ENCODE peak calls at places on chromosomes 11 and 22, in nine cellular contexts. Q is gastrocnemius medialis, U is body of pancreas, T is endothelial cell of umbilical vein, H is A549, D is right lobe of liver, C is tibial nerve, M is adrenal gland, A is HCT116. O is an unnamed sample.

GRCh38 chr11:44568358-44568705 is 2.9 kb downstream of the CD82 start:
- DNase-seq in U (no peak), H (no peak), T (no peak), D (no peak), A (no peak), C (no peak), Q (no peak), M (no peak), O (no peak)

GRCh38 chr22:33381531-33382406 is 323.6 kb upstream of the SYN3 start:
- DNase-seq in D (no peak), H (no peak), M (no peak), U (no peak), C (no peak), A (no peak), Q (no peak), T (no peak), O (no peak)

GRCh38 chr22:29275819-29276565 is 7.9 kb downstream of the EWSR1 start:
- DNase-seq in Q (no peak), A (no peak), T (no peak), H (no peak), M (no peak), U (no peak), C (no peak), D (no peak), O (no peak)

GRCh38 chr22:23237201-23237798 is 57.0 kb downstream of the BCR start:
- DNase-seq in A (no peak), T (no peak), H (no peak), M (no peak), Q (peak), C (peak), U (peak), D (no peak), O (no peak)

GRCh38 chr22:25661067-25661466 is 80.9 kb upstream of the MYO18B start:
- DNase-seq in A (no peak), U (no peak), C (no peak), D (no peak), M (no peak), T (no peak), Q (no peak), H (no peak), O (peak)

GRCh38 chr11:15114501-15115475 is at the start of gene INSC:
- DNase-seq in C (no peak), T (no peak), D (no peak), A (no peak), M (no peak), H (no peak), U (peak), Q (no peak), O (no peak)

GRCh38 chr11:27254744-27255446 is 108.1 kb downstream of the CCDC34 start:
- DNase-seq in H (no peak), C (no peak), U (no peak), T (no peak), A (no peak), M (no peak), D (no peak), Q (no peak), O (no peak)

GRCh38 chr11:97729546-97730272 is 1291.0 kb upstream of the CNTN5 start:
- DNase-seq in H (no peak), A (no peak), M (no peak), C (no peak), T (no peak), Q (no peak), D (no peak), U (no peak), O (no peak)

GRCh38 chr22:47357493-47357892 is 595.0 kb downstream of the TBC1D22A start:
- DNase-seq in T (no peak), D (no peak), A (no peak), C (no peak), Q (no peak), U (no peak), M (no peak), H (no peak), O (no peak)

GRCh38 chr11:69382131-69383128 is 88.5 kb downstream of the MYEOV start:
- DNase-seq in Q (peak), T (no peak), D (peak), U (no peak), H (no peak), M (peak), A (peak), C (no peak), O (peak)

GRCh38 chr11:16184588-16184987 is 171.8 kb downstream of the SOX6 start:
- DNase-seq in D (no peak), Q (no peak), H (peak), M (no peak), C (no peak), T (peak), A (no peak), U (peak), O (no peak)

GRCh38 chr11:827146-827860 is 416 bp upstream of the CRACR2B start:
- DNase-seq in H (no peak), C (no peak), Q (no peak), D (no peak), T (no peak), U (peak), A (no peak), M (no peak), O (no peak)

GRCh38 chr22:17769013-17769715 is 5.1 kb downstream of the BID start:
- DNase-seq in A (no peak), M (no peak), H (no peak), T (no peak), D (peak), Q (no peak), C (no peak), U (no peak), O (no peak)

GRCh38 chr22:27149886-27150529 is 492.6 kb downstream of the MIAT start:
- DNase-seq in Q (no peak), M (no peak), H (no peak), U (no peak), T (no peak), A (no peak), C (no peak), D (no peak), O (no peak)

GRCh38 chr11:126007263-126007662 is 55.4 kb downstream of the CDON start:
- DNase-seq in A (peak), U (no peak), T (peak), Q (no peak), H (peak), M (no peak), C (peak), D (no peak), O (no peak)

GRCh38 chr11:31882951-31883392 is 71.8 kb upstream of the PAX6 start:
- DNase-seq in A (no peak), T (no peak), M (no peak), C (no peak), H (no peak), D (no peak), U (no peak), Q (no peak), O (no peak)

GRCh38 chr11:102528618-102529017 is 1.9 kb downstream of the MMP7 start:
- DNase-seq in C (no peak), A (no peak), D (no peak), M (no peak), T (no peak), Q (no peak), H (no peak), U (no peak), O (no peak)

GRCh38 chr11:79440451-79441158 is at the start of gene TENM4:
- DNase-seq in H (no peak), A (no peak), M (peak), T (peak), D (peak), U (peak), Q (peak), C (peak), O (no peak)

GRCh38 chr11:129881570-129882170 is 13.7 kb downstream of the NFRKB start:
- DNase-seq in D (no peak), C (no peak), U (no peak), T (peak), M (no peak), H (peak), Q (no peak), A (no peak), O (peak)

GRCh38 chr22:36415415-36416168 is 27.8 kb upstream of the MYH9 start:
- DNase-seq in T (no peak), C (no peak), Q (no peak), D (no peak), H (no peak), M (no peak), U (no peak), A (no peak), O (no peak)

GRCh38 chr22:44983878-44984482 is 25.8 kb downstream of the PHF21B start:
- DNase-seq in Q (no peak), C (no peak), T (no peak), A (no peak), U (no peak), H (no peak), D (no peak), M (no peak), O (no peak)

GRCh38 chr11:111582163-111582562 is 20.1 kb upstream of the SIK2 start:
- DNase-seq in H (no peak), Q (no peak), T (peak), D (no peak), A (no peak), M (no peak), U (no peak), C (no peak), O (no peak)

GRCh38 chr22:27874756-27875155 is 44.3 kb downstream of the PITPNB start:
- DNase-seq in D (no peak), C (no peak), T (no peak), A (no peak), Q (no peak), U (no peak), H (no peak), M (no peak), O (no peak)

GRCh38 chr22:45308624-45309421 is 911 bp upstream of the FAM118A start:
- DNase-seq in A (peak), M (no peak), C (no peak), H (no peak), D (no peak), Q (no peak), T (no peak), U (no peak), O (no peak)

GRCh38 chr11:69791266-69791665 is 16.1 kb upstream of the FGF4 start:
- DNase-seq in U (no peak), H (no peak), Q (no peak), M (no peak), C (no peak), T (no peak), D (no peak), A (no peak), O (no peak)

GRCh38 chr11:19344661-19345518 is 104.1 kb upstream of the E2F8 start:
- DNase-seq in T (peak), A (no peak), H (peak), D (peak), Q (no peak), M (peak), U (peak), C (no peak), O (no peak)

GRCh38 chr22:24768537-24769374 is 5.8 kb downstream of the PIWIL3 start:
- DNase-seq in Q (peak), M (peak), U (peak), T (peak), C (peak), D (no peak), A (peak), H (peak), O (peak)

GRCh38 chr11:121950160-121950559 is 165.9 kb downstream of the BLID start:
- DNase-seq in H (no peak), T (no peak), A (no peak), C (no peak), D (no peak), Q (peak), U (no peak), M (no peak), O (no peak)

GRCh38 chr11:74208507-74208906 is 37.4 kb downstream of the PPME1 start:
- DNase-seq in D (no peak), U (no peak), Q (no peak), C (no peak), H (no peak), A (no peak), T (no peak), M (no peak), O (no peak)

GRCh38 chr11:80502511-80502910 is 1061.7 kb upstream of the TENM4 start:
- DNase-seq in H (no peak), A (no peak), D (no peak), M (no peak), Q (no peak), U (no peak), T (no peak), C (no peak), O (no peak)

GRCh38 chr11:57646756-57647303 is 2.9 kb downstream of the YPEL4 start:
- DNase-seq in D (no peak), C (no peak), Q (no peak), A (no peak), H (no peak), T (no peak), U (no peak), M (no peak), O (peak)

GRCh38 chr11:1771700-1772099 is 8.0 kb upstream of the CTSD start:
- DNase-seq in C (no peak), A (no peak), U (peak), Q (peak), T (no peak), D (no peak), H (no peak), M (peak), O (peak)

DNA sequence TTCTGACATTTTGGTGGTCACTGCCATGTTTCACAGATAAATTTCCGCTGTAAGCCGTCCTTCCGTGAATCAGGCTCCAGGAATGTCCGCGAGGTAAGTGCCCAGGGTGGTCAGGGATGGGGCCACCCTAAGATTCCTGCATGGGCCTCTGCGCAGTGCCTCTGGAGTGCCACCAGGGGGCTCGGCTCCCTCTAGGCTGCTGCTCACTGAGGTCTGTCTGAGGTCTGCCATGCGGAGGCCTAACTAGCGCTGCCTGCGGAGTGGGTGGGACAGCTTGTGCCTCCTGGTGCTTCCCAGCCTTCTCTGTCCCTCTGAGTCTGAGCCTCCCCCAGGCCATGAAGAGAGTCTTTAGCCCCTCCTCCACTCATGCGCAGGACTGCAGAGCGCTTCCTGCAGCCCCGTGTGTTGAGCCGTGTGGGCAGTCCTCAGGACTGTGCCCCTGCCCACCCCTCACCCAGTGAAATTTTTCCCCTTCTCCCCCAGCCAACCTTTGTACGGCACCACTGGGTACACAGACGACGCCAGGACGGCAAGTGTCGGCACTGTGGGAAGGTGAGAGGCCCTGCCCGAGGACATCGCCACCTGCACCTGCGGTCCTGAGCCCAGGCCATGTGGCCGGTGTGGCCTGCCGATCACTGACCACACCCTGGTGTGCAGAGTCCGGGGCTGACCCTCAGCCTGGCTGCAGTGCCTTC is 11.9 kb upstream of the MDK start:
- DNase-seq in U (peak), Q (no peak), A (peak), H (peak), D (peak), C (peak), M (peak), T (peak), O (peak)
- TF ChIP-seq POLR2A in U (no peak), Q (no peak), A (no peak), H (no peak), D (no peak), C (no peak), M (no peak), T (no peak), O (no peak)

GRCh38 chr22:19941365-19942070 is at the start of the genes COMT and TXNRD2:
- DNase-seq in T (peak), Q (peak), C (peak), A (no peak), U (peak), M (peak), D (peak), H (peak), O (peak)
- TF ChIP-seq POLR2A in T (peak), Q (peak), C (no peak), A (peak), U (peak), M (peak), D (peak), H (peak), O (peak)

GRCh38 chr22:20499769-20500168 is 4.2 kb upstream of the KLHL22 start:
- DNase-seq in T (no peak), U (no peak), C (no peak), D (no peak), Q (no peak), A (no peak), H (no peak), M (no peak), O (no peak)

GRCh38 chr22:20497426-20497825 is 1.8 kb upstream of the KLHL22 start:
- DNase-seq in Q (no peak), A (no peak), M (no peak), T (no peak), U (no peak), H (no peak), C (no peak), D (no peak), O (no peak)

GRCh38 chr22:20498913-20499312 is 3.3 kb upstream of the KLHL22 start:
- DNase-seq in A (no peak), D (no peak), Q (no peak), C (no peak), U (no peak), H (no peak), T (no peak), M (no peak), O (no peak)

GRCh38 chr22:20494978-20495860 is at the start of gene KLHL22:
- DNase-seq in T (peak), U (peak), C (peak), A (no peak), Q (no peak), H (no peak), M (peak), D (peak), O (peak)

DNA sequence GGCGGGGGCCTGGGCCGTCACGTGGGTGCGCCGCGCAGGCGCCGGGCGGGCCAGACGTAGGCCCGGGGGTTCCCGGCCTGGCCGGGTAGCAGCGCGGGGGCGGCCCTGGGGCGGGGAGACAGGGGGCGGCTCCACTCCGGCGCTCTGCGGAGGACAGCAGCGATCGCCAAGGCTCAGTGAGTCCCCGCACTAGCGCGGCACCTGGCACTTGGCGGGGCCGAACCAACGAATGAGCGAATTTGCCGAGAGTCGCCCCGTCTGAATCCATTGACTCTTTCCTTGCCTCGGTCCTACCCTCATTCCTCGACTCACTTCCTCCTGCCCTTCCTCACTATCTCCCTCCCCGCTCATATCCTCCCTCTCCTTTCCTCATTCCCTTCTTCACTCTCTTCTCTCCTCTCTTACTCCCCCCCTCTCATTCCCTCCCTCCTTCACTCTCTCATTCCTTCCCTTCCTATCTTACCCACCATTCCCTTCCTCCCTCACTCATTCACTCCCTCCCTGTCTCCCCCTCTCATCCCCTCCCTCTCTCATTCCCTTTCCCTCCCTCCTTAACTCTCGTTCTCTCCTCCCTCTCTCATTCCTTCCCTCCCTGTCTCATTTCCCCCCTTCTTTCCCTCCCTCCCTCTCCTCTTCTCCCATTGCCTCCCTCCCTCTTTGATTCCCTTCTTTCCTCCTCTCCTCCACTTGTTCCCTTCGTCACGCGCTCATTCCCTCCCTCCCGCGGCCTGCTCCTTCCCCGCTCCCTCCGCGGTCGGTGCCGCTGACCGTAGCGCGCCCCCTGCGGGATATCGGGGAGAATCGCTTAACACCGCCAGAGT is 476 bp upstream of the KLHL22 start:
- DNase-seq in C (peak), H (peak), M (peak), A (peak), T (peak), U (peak), Q (peak), D (peak), O (peak)
- TF ChIP-seq POLR2A in C (peak), H (peak), M (peak), A (peak), T (peak), U (peak), Q (peak), D (peak), O (peak)

GRCh38 chr22:37692627-37693285 is 4.1 kb upstream of the TRIOBP start:
- DNase-seq in D (no peak), C (no peak), M (no peak), Q (no peak), U (no peak), A (no peak), T (no peak), H (no peak), O (no peak)
- TF ChIP-seq POLR2A in D (no peak), C (no peak), M (no peak), Q (no peak), U (no peak), A (no peak), T (no peak), H (no peak), O (peak)

DNA sequence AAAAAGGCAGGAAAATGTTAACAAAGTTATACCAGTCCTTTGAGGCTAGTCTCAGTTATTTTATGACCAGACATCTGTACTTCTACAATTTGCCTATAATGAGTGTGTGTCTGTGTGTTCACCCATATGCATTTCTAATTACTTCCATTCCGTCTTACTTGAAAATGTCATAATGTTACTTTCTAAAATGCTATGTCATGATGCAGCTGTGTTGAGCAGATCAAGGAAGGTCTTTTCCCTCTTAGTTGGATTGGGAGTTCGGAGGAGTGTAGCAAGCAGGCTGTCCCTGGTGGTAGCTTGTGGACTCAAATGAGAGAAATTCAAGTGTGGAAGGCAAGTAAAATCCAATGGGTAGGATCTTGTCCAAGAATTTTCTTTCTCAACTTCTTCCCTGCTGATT is 3.0 kb downstream of the SNX19 start:
- DNase-seq in A (no peak), H (no peak), M (no peak), U (no peak), T (no peak), D (no peak), Q (no peak), C (no peak), O (no peak)
- TF ChIP-seq POLR2A in A (no peak), H (no peak), M (no peak), U (no peak), T (no peak), D (no peak), Q (no peak), C (no peak), O (no peak)

O was measured in erythroblast.